ENCODE peak calls at places on chromosome 15, in eight cellular contexts. K, V, S, U, Q, Z, N and D are unnamed samples.

GRCh38 chr15:26197719-26198118 is 334.6 kb upstream of the ATP10A start:
- DNase-seq in K (no peak), V (no peak), S (no peak), U (no peak), Q (no peak), Z (no peak), N (no peak), D (no peak)

GRCh38 chr15:64356443-64357040 is 569 bp upstream of the CSNK1G1 start:
- DNase-seq in K (no peak), V (no peak), S (no peak), U (no peak), Q (no peak), Z (peak; percentile 59), N (no peak), D (no peak)

GRCh38 chr15:95624616-95625361 is 705.7 kb upstream of the NR2F2 start:
- DNase-seq in K (no peak), V (no peak), S (no peak), U (no peak), Q (no peak), Z (no peak), N (no peak), D (no peak)

GRCh38 chr15:25248583-25249235 is 190.1 kb downstream of the UBE3A start:
- DNase-seq in K (no peak), V (peak; percentile 30), S (no peak), U (peak; percentile 7), Q (peak; percentile 53), Z (no peak), N (peak; percentile 31), D (peak; percentile 56)

GRCh38 chr15:58962662-58963565 is 24.5 kb upstream of the RNF111 start:
- DNase-seq in K (no peak), V (no peak), S (no peak), U (no peak), Q (no peak), Z (peak; percentile 83), N (no peak), D (no peak)

GRCh38 chr15:46450810-46451182 is 816.0 kb downstream of the SQOR start:
- DNase-seq in K (no peak), V (no peak), S (no peak), U (no peak), Q (no peak), Z (no peak), N (no peak), D (no peak)

GRCh38 chr15:50883903-50884302 is 24.6 kb upstream of the AP4E1 start:
- DNase-seq in K (no peak), V (no peak), S (no peak), U (no peak), Q (no peak), Z (no peak), N (no peak), D (no peak)

GRCh38 chr15:83486363-83486762 is 39.2 kb downstream of the SH3GL3 start:
- DNase-seq in K (no peak), V (no peak), S (no peak), U (no peak), Q (no peak), Z (no peak), N (no peak), D (no peak)

GRCh38 chr15:45834622-45835021 is 199.8 kb downstream of the SQOR start:
- DNase-seq in K (no peak), V (no peak), S (no peak), U (no peak), Q (no peak), Z (no peak), N (no peak), D (no peak)

GRCh38 chr15:99536422-99537033 is 29.3 kb upstream of the MEF2A start:
- DNase-seq in K (no peak), V (no peak), S (no peak), U (no peak), Q (peak; percentile 89), Z (peak; percentile 55), N (no peak), D (no peak)

GRCh38 chr15:68874788-68875187 is 54.1 kb upstream of the ANP32A start:
- DNase-seq in K (no peak), V (no peak), S (no peak), U (no peak), Q (no peak), Z (no peak), N (no peak), D (no peak)

GRCh38 chr15:69659454-69660050 is 206.9 kb downstream of the RPLP1 start:
- DNase-seq in K (no peak), V (no peak), S (no peak), U (no peak), Q (no peak), Z (peak; percentile 94), N (no peak), D (no peak)

GRCh38 chr15:94739639-94740038 is 508.3 kb downstream of the MCTP2 start:
- DNase-seq in K (no peak), V (no peak), S (no peak), U (no peak), Q (no peak), Z (no peak), N (no peak), D (no peak)

DNA sequence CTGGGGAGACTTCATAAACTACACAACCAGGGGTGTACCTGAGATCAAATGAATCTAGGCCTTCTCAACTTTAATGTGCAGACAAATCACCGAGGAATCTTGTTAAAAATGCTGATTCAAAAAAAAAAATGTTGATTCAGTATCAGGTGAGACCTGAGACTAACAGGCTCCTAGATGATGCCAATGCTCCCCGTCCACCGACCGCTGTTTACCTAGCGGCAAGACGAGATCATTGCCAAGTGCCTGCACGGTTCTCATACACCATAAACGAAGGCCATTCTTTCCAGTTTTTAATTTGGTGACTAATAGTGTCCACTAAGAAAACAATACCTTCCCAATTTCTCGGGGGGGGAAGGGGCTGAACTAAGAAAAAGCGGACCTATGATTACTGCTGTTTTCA is 2.5 kb upstream of the FSIP1 start:
- DNase-seq in K (no peak), V (no peak), S (no peak), U (no peak), Q (no peak), Z (no peak), N (no peak), D (no peak)
- TF ChIP-seq CTCF in K (no peak), V (no peak), S (no peak), U (no peak), Q (no peak), Z (no peak), N (no peak), D (no peak)

DNA sequence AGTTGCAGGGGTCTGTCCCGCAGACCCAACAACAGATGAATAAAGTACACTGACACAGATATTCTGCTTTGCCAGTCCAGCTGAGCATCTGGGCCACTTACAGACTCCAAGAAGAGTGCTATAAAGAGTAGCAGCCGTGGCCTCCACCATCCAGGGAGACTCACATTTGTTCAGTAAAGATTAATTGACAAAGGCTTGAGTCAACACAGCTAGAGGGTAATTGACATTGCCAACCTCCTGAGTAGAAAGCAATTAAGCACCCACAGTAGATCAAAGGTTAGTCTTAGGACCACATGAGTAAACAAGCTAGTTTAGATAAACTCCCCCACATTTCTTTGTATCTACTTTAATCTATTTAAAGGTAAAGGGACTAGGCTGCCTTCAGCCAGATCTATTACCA is 16.3 kb upstream of the CRTC3 start:
- DNase-seq in K (no peak), V (no peak), S (no peak), U (no peak), Q (no peak), Z (no peak), N (no peak), D (no peak)
- H3K4me3 ChIP-seq in K (no peak overlapping the region), V (no peak overlapping the region), S (no peak overlapping the region), U (no peak overlapping the region), Q (no peak overlapping the region), Z (no peak overlapping the region), N (no peak overlapping the region), D (no peak overlapping the region)

DNA sequence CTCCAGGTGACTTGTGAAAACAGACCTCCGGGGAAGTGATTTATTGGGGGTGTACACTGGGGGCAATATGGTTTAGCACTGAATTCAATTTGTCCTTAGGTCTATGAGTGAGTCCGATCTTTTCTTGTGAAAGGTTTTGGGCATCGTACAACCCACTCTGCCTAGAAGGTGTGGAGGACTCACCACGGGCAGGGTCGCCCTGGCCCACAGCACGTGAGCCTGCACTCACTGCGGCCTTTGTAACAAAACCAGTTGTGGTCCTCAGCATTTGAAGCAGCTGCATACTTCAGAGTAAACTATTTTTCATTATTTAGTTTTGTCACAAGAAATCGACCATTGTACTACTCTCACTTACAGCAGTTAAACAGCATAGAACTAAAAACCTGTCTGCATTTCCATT is 72.6 kb upstream of the BLM start:
- DNase-seq in K (no peak), V (peak; percentile 20), S (peak; percentile 40), U (no peak), Q (peak; percentile 16), Z (no peak), N (no peak), D (no peak)
- H3K27ac ChIP-seq in K (no peak overlapping the region), V (no peak overlapping the region), S (no peak overlapping the region), U (no peak overlapping the region), Q (no peak overlapping the region), Z (no peak overlapping the region), N (no peak overlapping the region), D (no peak overlapping the region)

DNA sequence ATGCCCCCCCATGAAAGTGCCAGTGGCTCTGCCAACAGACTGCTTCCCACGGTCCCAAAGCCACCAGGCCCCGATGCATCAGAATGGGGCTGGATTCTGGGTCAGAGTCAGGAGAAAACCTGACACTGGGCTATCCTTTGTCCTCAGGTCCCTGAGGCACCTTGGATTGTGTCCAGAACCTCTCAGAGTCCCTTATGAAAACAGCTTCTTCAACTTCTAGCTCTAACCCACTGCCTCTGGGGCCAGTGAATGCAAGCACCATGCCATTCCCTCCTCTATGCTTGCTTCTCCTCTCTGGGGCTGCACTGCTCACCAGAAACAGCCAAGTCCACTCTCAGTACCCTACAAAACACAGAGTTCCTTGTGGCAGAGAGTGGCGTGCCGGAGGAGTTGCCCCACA is 9.9 kb downstream of the CRABP1 start:
- DNase-seq in K (no peak), V (no peak), S (no peak), U (no peak), Q (no peak), Z (no peak), N (no peak), D (no peak)
- TF ChIP-seq CTCF in K (no peak), V (no peak), S (no peak), U (no peak), Q (no peak), Z (no peak), N (no peak), D (no peak)

GRCh38 chr15:62558640-62559039 is 393.6 kb upstream of the C2CD4B start:
- DNase-seq in K (no peak), V (no peak), S (no peak), U (no peak), Q (no peak), Z (no peak), N (no peak), D (no peak)

GRCh38 chr15:62561572-62561970 is 396.5 kb upstream of the C2CD4B start:
- DNase-seq in K (no peak), V (no peak), S (no peak), U (peak; percentile 60), Q (no peak), Z (no peak), N (no peak), D (no peak)

GRCh38 chr15:62564889-62565288 is 399.8 kb upstream of the C2CD4B start:
- DNase-seq in K (no peak), V (no peak), S (no peak), U (no peak), Q (no peak), Z (no peak), N (no peak), D (no peak)

GRCh38 chr15:62559049-62559733 is 394.1 kb upstream of the C2CD4B start:
- DNase-seq in K (no peak), V (no peak), S (no peak), U (no peak), Q (no peak), Z (no peak), N (no peak), D (no peak)

GRCh38 chr15:62560943-62561571 is 396.0 kb upstream of the C2CD4B start:
- DNase-seq in K (no peak), V (no peak), S (no peak), U (peak; percentile 85), Q (no peak), Z (no peak), N (no peak), D (no peak)
- H3K4me3 ChIP-seq in K (peak overlapping the region; percentile 43), V (no peak overlapping the region), S (no peak overlapping the region), U (peak overlapping the region; percentile 25), Q (no peak overlapping the region), Z (no peak overlapping the region), N (peak overlapping the region; percentile 31), D (no peak overlapping the region)